ENCODE peak calls at places on chromosomes 7 and 10, in six cellular contexts. X, O, V, I, T and S are unnamed samples. For H3K9me3, the result is how much of the 10 kb centered on the place peaks cover.

GRCh38 chr7:8408871-8409270 is 24.5 kb upstream of the NXPH1 start:
- DNase-seq in X (no peak), O (no peak), V (no peak), I (no peak), T (no peak), S (no peak)

GRCh38 chr10:62109532-62110293 is 158.9 kb downstream of the RTKN2 start:
- DNase-seq in X (no peak), O (no peak), V (peak), I (no peak), T (no peak), S (no peak)

GRCh38 chr10:88165849-88166271 is 302.4 kb downstream of the PTEN start:
- DNase-seq in X (no peak), O (no peak), V (no peak), I (no peak), T (peak), S (no peak)

GRCh38 chr7:127239814-127240213 is 12.9 kb downstream of the GRM8 start:
- DNase-seq in X (no peak), O (no peak), V (no peak), I (no peak), T (no peak), S (no peak)

GRCh38 chr7:42159150-42159549 is 77.9 kb downstream of the GLI3 start:
- DNase-seq in X (no peak), O (no peak), V (no peak), I (no peak), T (no peak), S (no peak)

GRCh38 chr10:70551491-70551890 is 51.0 kb downstream of the PRF1 start:
- DNase-seq in X (no peak), O (no peak), V (no peak), I (no peak), T (no peak), S (no peak)

GRCh38 chr7:7851381-7851780 is 117.2 kb upstream of the GLCCI1 start:
- DNase-seq in X (no peak), O (no peak), V (no peak), I (no peak), T (peak), S (no peak)

GRCh38 chr7:44982970-44983369 is 4.2 kb upstream of the MYO1G start:
- DNase-seq in X (no peak), O (no peak), V (no peak), I (no peak), T (no peak), S (no peak)

GRCh38 chr10:1180836-1181235 is 124.7 kb downstream of the WDR37 start:
- DNase-seq in X (peak), O (no peak), V (no peak), I (no peak), T (no peak), S (no peak)

GRCh38 chr7:120714945-120715344 is 143.0 kb downstream of the TSPAN12 start:
- DNase-seq in X (no peak), O (no peak), V (no peak), I (no peak), T (peak), S (peak)

GRCh38 chr7:2110586-2111396 is 122.0 kb downstream of the MAD1L1 start:
- DNase-seq in X (no peak), O (no peak), V (no peak), I (no peak), T (peak), S (no peak)

GRCh38 chr7:131653418-131654248 is 97.2 kb upstream of the PODXL start:
- DNase-seq in X (peak), O (no peak), V (no peak), I (no peak), T (no peak), S (no peak)

GRCh38 chr7:116511552-116512523 is 12.3 kb downstream of the CAV2 start:
- DNase-seq in X (no peak), O (no peak), V (peak), I (no peak), T (peak), S (peak)

GRCh38 chr7:30659312-30659711 is 22.9 kb downstream of the CRHR2 start:
- DNase-seq in X (no peak), O (no peak), V (no peak), I (no peak), T (no peak), S (peak)

GRCh38 chr7:4167385-4167910 is 514.6 kb upstream of the FOXK1 start:
- DNase-seq in X (no peak), O (no peak), V (no peak), I (no peak), T (no peak), S (no peak)

GRCh38 chr10:10093035-10093434 is 924.6 kb upstream of the CELF2 start:
- DNase-seq in X (no peak), O (no peak), V (no peak), I (no peak), T (no peak), S (no peak)

GRCh38 chr7:94088560-94088959 is 84.4 kb upstream of the BET1 start:
- DNase-seq in X (no peak), O (no peak), V (no peak), I (no peak), T (peak), S (no peak)

GRCh38 chr7:129110575-129111376 is 33.7 kb upstream of the TSPAN33 start:
- DNase-seq in X (no peak), O (no peak), V (peak), I (no peak), T (no peak), S (no peak)

GRCh38 chr10:111360260-111360925 is 283.6 kb downstream of the ADRA2A start:
- DNase-seq in X (no peak), O (peak), V (peak), I (no peak), T (no peak), S (peak)

GRCh38 chr7:36764929-36765328 is 40.6 kb upstream of the AOAH start:
- DNase-seq in X (no peak), O (no peak), V (no peak), I (no peak), T (no peak), S (no peak)

GRCh38 chr7:102132209-102132752 is 154.4 kb upstream of the SH2B2 start:
- DNase-seq in X (no peak), O (no peak), V (no peak), I (no peak), T (no peak), S (no peak)

GRCh38 chr7:151459726-151460473 is 20.0 kb upstream of the CRYGN start:
- DNase-seq in X (peak), O (no peak), V (no peak), I (peak), T (peak), S (peak)

GRCh38 chr10:132478341-132479023 is 59.1 kb upstream of the INPP5A start:
- DNase-seq in X (peak), O (no peak), V (no peak), I (no peak), T (no peak), S (no peak)

GRCh38 chr7:5689118-5689517 is 92.3 kb downstream of the RNF216 start:
- DNase-seq in X (no peak), O (peak), V (no peak), I (no peak), T (no peak), S (no peak)

GRCh38 chr10:106917452-106918055 is 247.0 kb downstream of the SORCS1 start:
- DNase-seq in X (no peak), O (no peak), V (no peak), I (no peak), T (no peak), S (no peak)

GRCh38 chr7:141071855-141072547 is 1.9 kb upstream of the TMEM178B start:
- DNase-seq in X (no peak), O (no peak), V (peak), I (no peak), T (no peak), S (no peak)

GRCh38 chr7:44187636-44188416 is 1.4 kb downstream of the GCK start:
- DNase-seq in X (no peak), O (no peak), V (no peak), I (no peak), T (no peak), S (no peak)

GRCh38 chr10:123043409-123043925 is 34.7 kb downstream of the ACADSB start:
- DNase-seq in X (no peak), O (peak), V (peak), I (peak), T (peak), S (peak)

GRCh38 chr7:27192546-27193334 is 7.2 kb downstream of the HOXA13 start:
- DNase-seq in X (peak), O (no peak), V (no peak), I (no peak), T (no peak), S (no peak)

GRCh38 chr7:151876112-151876898 is 610 bp downstream of the PRKAG2 start:
- DNase-seq in X (peak), O (peak), V (no peak), I (no peak), T (no peak), S (peak)

GRCh38 chr7:31100445-31100844 is 48.3 kb downstream of the ADCYAP1R1 start:
- DNase-seq in X (no peak), O (no peak), V (no peak), I (no peak), T (peak), S (peak)

GRCh38 chr10:20742737-20743136 is 154.4 kb downstream of the NEBL start:
- DNase-seq in X (no peak), O (no peak), V (no peak), I (no peak), T (no peak), S (no peak)

GRCh38 chr10:124116771-124117510 is 23.5 kb upstream of the CHST15 start:
- DNase-seq in X (no peak), O (no peak), V (no peak), I (no peak), T (no peak), S (no peak)

GRCh38 chr10:26781797-26782196 is 79.0 kb downstream of the ABI1 start:
- DNase-seq in X (no peak), O (no peak), V (no peak), I (no peak), T (peak), S (no peak)

GRCh38 chr10:110613341-110613995 is 30.7 kb upstream of the RBM20 start:
- DNase-seq in X (no peak), O (no peak), V (no peak), I (no peak), T (no peak), S (no peak)

GRCh38 chr10:15313844-15314243 is 57.2 kb downstream of the FAM171A1 start:
- DNase-seq in X (no peak), O (no peak), V (no peak), I (no peak), T (no peak), S (no peak)

GRCh38 chr10:74967850-74968620 is 141.6 kb downstream of the KAT6B start:
- DNase-seq in X (no peak), O (peak), V (peak), I (no peak), T (no peak), S (no peak)

GRCh38 chr7:145151651-145152050 is 315.8 kb upstream of the TPK1 start:
- DNase-seq in X (no peak), O (no peak), V (no peak), I (no peak), T (no peak), S (no peak)
- H3K9me3 ChIP-seq in X (under half), O (under half), V (under half), I (under half), T (under half), S (under half)

GRCh38 chr10:17257466-17258321 is 29.7 kb downstream of the VIM start:
- DNase-seq in X (no peak), O (peak), V (peak), I (no peak), T (peak), S (peak)

GRCh38 chr10:17256627-17257026 is 28.6 kb downstream of the VIM start:
- DNase-seq in X (no peak), O (no peak), V (no peak), I (no peak), T (peak), S (no peak)

GRCh38 chr10:17263580-17263979 is 35.5 kb downstream of the VIM start:
- DNase-seq in X (no peak), O (no peak), V (no peak), I (no peak), T (no peak), S (no peak)

GRCh38 chr10:17265468-17265867 is 37.4 kb downstream of the VIM start:
- DNase-seq in X (no peak), O (no peak), V (no peak), I (no peak), T (no peak), S (no peak)

DNA sequence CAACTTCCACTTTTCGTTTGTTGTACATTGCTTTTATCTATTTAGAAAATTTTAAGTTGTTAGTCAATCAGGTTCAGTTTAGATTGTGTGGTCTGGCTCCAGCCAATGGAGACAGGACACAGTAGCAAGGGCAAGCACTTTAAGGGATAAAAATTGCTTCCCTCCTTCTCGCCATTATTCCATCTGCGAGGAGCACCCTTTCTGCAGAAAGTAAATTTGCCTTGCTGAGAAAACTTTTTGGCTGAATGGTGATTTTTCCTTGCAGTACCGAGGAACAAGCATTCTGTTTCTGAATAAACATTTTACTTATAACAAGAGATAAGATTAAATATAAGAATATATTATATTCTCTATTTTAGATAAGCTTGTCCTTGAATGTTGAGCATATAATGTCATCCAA is 34.5 kb downstream of the VIM start:
- DNase-seq in X (no peak), O (no peak), V (no peak), I (no peak), T (no peak), S (no peak)
- H3K9me3 ChIP-seq in X (under half), O (under half), V (under half), I (under half), T (under half), S (under half)

GRCh38 chr10:115103700-115104099 is 10.5 kb downstream of the ATRNL1 start:
- DNase-seq in X (no peak), O (no peak), V (no peak), I (no peak), T (no peak), S (no peak)
- H3K9me3 ChIP-seq in X (under half), O (under half), V (under half), I (under half), T (under half), S (under half)

GRCh38 chr10:36885746-36886145 is 239.7 kb upstream of the ANKRD30A start:
- DNase-seq in X (no peak), O (no peak), V (no peak), I (no peak), T (no peak), S (no peak)

GRCh38 chr10:36880898-36881297 is 244.5 kb upstream of the ANKRD30A start:
- DNase-seq in X (no peak), O (no peak), V (peak), I (peak), T (no peak), S (no peak)

GRCh38 chr10:36886303-36886891 is 239.0 kb upstream of the ANKRD30A start:
- DNase-seq in X (no peak), O (no peak), V (no peak), I (no peak), T (no peak), S (no peak)

GRCh38 chr10:36882781-36883180 is 242.6 kb upstream of the ANKRD30A start:
- DNase-seq in X (no peak), O (no peak), V (no peak), I (no peak), T (no peak), S (no peak)
- H3K9me3 ChIP-seq in X (under half), O (under half), V (under half), I (under half), T (under half), S (under half)

DNA sequence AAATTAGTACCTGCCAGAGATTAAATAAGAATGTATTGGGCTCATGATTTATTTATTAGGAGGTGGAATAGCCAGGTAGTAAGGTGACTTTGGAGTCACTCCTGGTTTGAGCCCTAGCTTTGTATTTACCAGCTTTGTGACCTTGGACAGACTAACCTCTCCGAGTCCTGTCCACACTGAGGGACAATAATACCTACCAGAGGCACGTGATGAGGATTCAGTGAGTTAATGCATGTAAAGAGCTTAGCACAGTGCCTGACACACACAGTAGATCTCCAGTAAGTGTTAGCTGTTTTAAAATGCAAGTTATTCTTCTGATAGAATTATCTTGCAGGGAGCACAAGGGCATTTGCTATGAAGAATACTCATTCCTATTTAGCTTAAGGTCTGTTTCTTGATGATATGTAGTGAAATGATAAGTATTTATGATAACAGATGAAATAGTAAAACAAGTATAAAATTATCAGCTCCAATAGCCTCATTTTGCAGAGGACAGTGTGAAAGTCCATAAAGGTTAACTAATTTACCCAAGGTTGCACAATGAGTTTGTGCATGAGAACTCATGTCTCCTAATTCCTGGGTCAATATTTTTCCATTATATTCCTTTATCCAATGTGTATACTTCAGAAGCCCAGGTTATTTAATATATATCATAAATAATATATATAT is 36.4 kb downstream of the RABGEF1 start:
- DNase-seq in X (no peak), O (no peak), V (no peak), I (no peak), T (no peak), S (no peak)
- H3K9me3 ChIP-seq in X (under half), O (under half), V (under half), I (under half), T (under half), S (under half)

DNA sequence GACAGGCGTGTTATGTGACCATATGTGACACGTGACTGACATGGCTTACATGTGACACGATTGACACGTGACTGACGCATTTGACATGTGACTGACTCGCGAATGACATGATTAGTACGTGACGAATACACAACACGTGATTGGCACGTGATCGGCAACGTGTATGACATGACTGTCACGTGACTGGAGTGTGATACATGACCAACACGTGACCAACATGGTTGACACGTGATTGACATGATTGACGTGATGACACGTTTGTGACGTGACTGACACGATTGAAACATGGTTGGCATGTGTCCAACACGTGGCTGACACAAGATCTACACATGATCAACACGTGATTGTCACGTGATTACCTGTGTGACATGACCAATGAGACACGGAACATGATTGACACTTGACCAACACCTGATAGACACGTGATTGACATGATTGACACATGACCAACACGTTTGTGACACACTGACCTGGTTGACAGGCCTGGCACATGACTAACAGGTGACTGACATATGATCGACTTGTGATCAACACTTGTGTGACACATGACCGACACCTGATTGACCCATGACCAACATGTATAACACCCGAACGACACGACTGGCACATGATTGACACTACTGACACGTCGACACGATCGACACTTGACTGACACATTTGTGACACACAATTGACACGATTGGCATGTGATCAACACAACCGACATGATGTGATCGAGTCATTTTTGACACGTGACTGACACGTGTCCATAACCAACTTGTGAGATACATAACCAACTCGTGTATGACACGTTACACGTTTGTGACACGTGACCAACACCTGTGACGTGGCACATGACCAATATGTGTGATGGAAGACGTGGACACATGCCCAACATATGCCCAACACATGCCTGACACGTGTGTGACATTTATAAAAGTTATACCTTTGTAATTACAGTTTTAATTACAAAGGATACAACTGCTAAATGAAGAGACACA is 21.1 kb downstream of the CRPPA start:
- DNase-seq in X (no peak), O (no peak), V (no peak), I (no peak), T (peak), S (no peak)
- H3K9me3 ChIP-seq in X (under half), O (under half), V (under half), I (under half), T (under half), S (under half)

DNA sequence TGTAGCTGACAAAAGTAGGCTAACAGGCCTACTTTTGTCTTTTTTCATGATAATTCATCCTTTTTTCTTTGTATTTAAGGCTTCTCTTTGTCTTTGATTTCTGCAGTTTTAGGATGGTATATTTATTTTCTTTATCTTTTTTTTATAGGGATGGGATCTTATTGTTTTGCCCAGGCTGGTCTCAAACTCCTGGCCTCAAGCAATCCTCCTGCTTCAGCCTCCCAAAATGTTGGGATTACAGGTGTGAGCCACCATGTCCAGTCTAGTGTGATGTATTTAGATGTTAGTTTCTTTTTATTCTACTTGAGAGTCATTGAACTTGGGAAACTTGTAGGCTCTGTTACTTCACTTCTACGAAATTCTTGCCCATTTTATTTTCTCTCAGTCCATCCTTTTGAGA is 35.4 kb downstream of the TRIM24 start:
- DNase-seq in X (no peak), O (no peak), V (no peak), I (no peak), T (no peak), S (no peak)
- H3K9me3 ChIP-seq in X (under half), O (under half), V (under half), I (under half), T (under half), S (under half)

GRCh38 chr7:77820967-77821366 is 22.4 kb downstream of the PHTF2 start:
- DNase-seq in X (no peak), O (no peak), V (no peak), I (no peak), T (no peak), S (no peak)

GRCh38 chr7:77824636-77825035 is 26.1 kb downstream of the PHTF2 start:
- DNase-seq in X (no peak), O (no peak), V (no peak), I (no peak), T (no peak), S (no peak)

GRCh38 chr7:77823787-77824186 is 25.2 kb downstream of the PHTF2 start:
- DNase-seq in X (no peak), O (no peak), V (no peak), I (no peak), T (peak), S (no peak)

GRCh38 chr7:77825140-77825539 is 26.6 kb downstream of the PHTF2 start:
- DNase-seq in X (no peak), O (no peak), V (no peak), I (no peak), T (no peak), S (no peak)

GRCh38 chr7:77822269-77822668 is 23.7 kb downstream of the PHTF2 start:
- DNase-seq in X (no peak), O (no peak), V (no peak), I (no peak), T (no peak), S (no peak)
- H3K9me3 ChIP-seq in X (under half), O (under half), V (under half), I (under half), T (under half), S (under half)